ENCODE peak calls at places on chromosomes 11 and 22, in five cellular contexts. O is IMR-90, U is AG04450, Q is body of pancreas, S is T-cell. M is an unnamed sample.

GRCh38 chr11:79269923-79270322 is 170.9 kb downstream of the TENM4 start:
- DNase-seq in O (no peak), U (no peak), Q (no peak), S (no peak), M (no peak)

GRCh38 chr11:66326261-66327111 is 9.6 kb upstream of the CD248 start:
- DNase-seq in O (no peak), U (no peak), Q (no peak), S (peak), M (no peak)

GRCh38 chr22:20239063-20239950 is 28.8 kb downstream of the RTN4R start:
- DNase-seq in O (peak), U (no peak), Q (no peak), S (no peak), M (no peak)

GRCh38 chr11:1303196-1303821 is 6.1 kb downstream of the TOLLIP start:
- DNase-seq in O (no peak), U (no peak), Q (peak), S (no peak), M (no peak)

GRCh38 chr22:22855617-22856308 is 31.9 kb upstream of the IGLL5 start:
- DNase-seq in O (no peak), U (no peak), Q (no peak), S (no peak), M (peak)

GRCh38 chr11:112785717-112786116 is 175.5 kb upstream of the NCAM1 start:
- DNase-seq in O (peak), U (no peak), Q (no peak), S (no peak), M (no peak)

GRCh38 chr11:70567680-70568503 is 169.6 kb downstream of the CTTN start:
- DNase-seq in O (peak), U (no peak), Q (peak), S (no peak), M (peak)

GRCh38 chr11:63761173-63761572 is 7.4 kb downstream of the ZFTA start:
- DNase-seq in O (no peak), U (no peak), Q (no peak), S (no peak), M (no peak)

GRCh38 chr11:65487467-65488272 is 11.2 kb upstream of the MALAT1 start:
- DNase-seq in O (peak), U (peak), Q (peak), S (no peak), M (peak)

GRCh38 chr11:105915036-105915435 is 107.0 kb downstream of the MSANTD4 start:
- DNase-seq in O (no peak), U (no peak), Q (no peak), S (no peak), M (no peak)

GRCh38 chr22:37028692-37029674 is 9.4 kb downstream of the MPST start:
- DNase-seq in O (no peak), U (no peak), Q (no peak), S (no peak), M (no peak)

GRCh38 chr22:33000342-33001280 is 57.6 kb downstream of the SYN3 start:
- DNase-seq in O (peak), U (no peak), Q (peak), S (no peak), M (peak)

GRCh38 chr11:32152821-32153220 is 61.9 kb downstream of the RCN1 start:
- DNase-seq in O (no peak), U (no peak), Q (no peak), S (no peak), M (no peak)

GRCh38 chr11:1969036-1969435 is 21.9 kb downstream of the MRPL23 start:
- DNase-seq in O (no peak), U (no peak), Q (no peak), S (no peak), M (no peak)

GRCh38 chr11:47270331-47271271 is 668 bp downstream of the MADD start:
- DNase-seq in O (peak), U (no peak), Q (peak), S (peak), M (peak)

GRCh38 chr22:44448271-44448780 is 49.7 kb downstream of the RTL6 start:
- DNase-seq in O (peak), U (peak), Q (peak), S (no peak), M (no peak)

GRCh38 chr11:27699242-27699925 is 871 bp downstream of the BDNF start:
- DNase-seq in O (peak), U (no peak), Q (no peak), S (no peak), M (no peak)

GRCh38 chr11:76805206-76805913 is 22.2 kb downstream of the TSKU start:
- DNase-seq in O (peak), U (no peak), Q (no peak), S (peak), M (peak)

GRCh38 chr11:128738942-128739341 is 45.1 kb downstream of the FLI1 start:
- DNase-seq in O (no peak), U (no peak), Q (no peak), S (no peak), M (no peak)

GRCh38 chr11:32905028-32905667 is 12.5 kb downstream of the QSER1 start:
- DNase-seq in O (peak), U (no peak), Q (no peak), S (no peak), M (no peak)

GRCh38 chr11:95144313-95145235 is 54.9 kb downstream of the ENDOD1 start:
- DNase-seq in O (no peak), U (no peak), Q (no peak), S (no peak), M (no peak)

GRCh38 chr11:5591613-5592012 is 4.8 kb upstream of the TRIM6 start:
- DNase-seq in O (no peak), U (no peak), Q (no peak), S (no peak), M (no peak)

GRCh38 chr22:44667276-44667675 is 34.7 kb upstream of the PRR5 start:
- DNase-seq in O (no peak), U (no peak), Q (no peak), S (no peak), M (no peak)

GRCh38 chr11:46333129-46333947 is 13.9 kb upstream of the DGKZ start:
- DNase-seq in O (no peak), U (no peak), Q (no peak), S (peak), M (no peak)

GRCh38 chr22:17578129-17578754 is 14.9 kb downstream of the SLC25A18 start:
- DNase-seq in O (peak), U (no peak), Q (peak), S (no peak), M (no peak)

GRCh38 chr22:40345271-40345670 is 1.0 kb upstream of the ADSL start:
- DNase-seq in O (peak), U (no peak), Q (no peak), S (no peak), M (no peak)